ENCODE peak calls at places on chromosome 6, in four cellular contexts. T, P, G and Q are unnamed samples. For H3K4me1, the result is how much of the 10 kb centered on the place peaks cover.

GRCh38 chr6:111890981-111891380 is 17.7 kb upstream of the FYN start:
- DNase-seq in T (no peak), P (no peak), G (no peak), Q (no peak)

GRCh38 chr6:110329729-110330436 is 28.3 kb downstream of the METTL24 start:
- DNase-seq in T (peak), P (no peak), G (no peak), Q (no peak)

GRCh38 chr6:138494312-138494711 is 5.0 kb downstream of the NHSL1 start:
- DNase-seq in T (no peak), P (no peak), G (no peak), Q (no peak)

GRCh38 chr6:39298061-39298460 is 16.2 kb downstream of the KCNK17 start:
- DNase-seq in T (no peak), P (no peak), G (peak), Q (no peak)

GRCh38 chr6:42104807-42105713 is 37.4 kb downstream of the C6orf132 start:
- DNase-seq in T (peak), P (no peak), G (no peak), Q (no peak)

GRCh38 chr6:49003348-49003747 is 459.7 kb downstream of the MMUT start:
- DNase-seq in T (no peak), P (no peak), G (no peak), Q (no peak)

GRCh38 chr6:25229671-25230321 is 49.4 kb upstream of the CARMIL1 start:
- DNase-seq in T (no peak), P (no peak), G (no peak), Q (no peak)

GRCh38 chr6:98823428-98823827 is 10.9 kb upstream of the POU3F2 start:
- DNase-seq in T (no peak), P (no peak), G (no peak), Q (no peak)

GRCh38 chr6:125781307-125781868 is 9.4 kb upstream of the NCOA7 start:
- DNase-seq in T (no peak), P (no peak), G (no peak), Q (no peak)

GRCh38 chr6:27837636-27838512 is 74.3 kb downstream of the OR2B2 start:
- DNase-seq in T (peak), P (peak), G (peak), Q (peak)

GRCh38 chr6:69232506-69233194 is 564.2 kb downstream of the LMBRD1 start:
- DNase-seq in T (peak), P (peak), G (peak), Q (peak)

GRCh38 chr6:28816909-28817807 is 106.6 kb downstream of the TRIM27 start:
- DNase-seq in T (peak), P (no peak), G (no peak), Q (no peak)

GRCh38 chr6:147170269-147170668 is 33.9 kb upstream of the STXBP5 start:
- DNase-seq in T (no peak), P (no peak), G (no peak), Q (peak)

GRCh38 chr6:38080889-38081288 is 261.4 kb downstream of the ZFAND3 start:
- DNase-seq in T (no peak), P (no peak), G (no peak), Q (no peak)

GRCh38 chr6:87710090-87710489 is 8.1 kb upstream of the AKIRIN2 start:
- DNase-seq in T (no peak), P (no peak), G (no peak), Q (no peak)

GRCh38 chr6:79628466-79629288 is 2.5 kb upstream of the SH3BGRL2 start:
- DNase-seq in T (no peak), P (no peak), G (no peak), Q (no peak)

GRCh38 chr6:1239805-1240204 is 72.1 kb upstream of the FOXQ1 start:
- DNase-seq in T (peak), P (no peak), G (no peak), Q (no peak)

GRCh38 chr6:158828807-158829206 is 9.6 kb upstream of the EZR start:
- DNase-seq in T (peak), P (no peak), G (no peak), Q (no peak)

GRCh38 chr6:155434117-155434516 is 21.5 kb downstream of the NOX3 start:
- DNase-seq in T (no peak), P (no peak), G (no peak), Q (no peak)

GRCh38 chr6:163946437-163946836 is 531.9 kb downstream of the QKI start:
- DNase-seq in T (no peak), P (no peak), G (no peak), Q (no peak)

GRCh38 chr6:127177030-127177928 is 58.8 kb downstream of the RSPO3 start:
- DNase-seq in T (no peak), P (no peak), G (no peak), Q (no peak)

GRCh38 chr6:69771158-69771906 is 25.5 kb downstream of the LMBRD1 start:
- DNase-seq in T (no peak), P (no peak), G (no peak), Q (no peak)

GRCh38 chr6:148885920-148886845 is 139.4 kb downstream of the UST start:
- DNase-seq in T (peak), P (no peak), G (no peak), Q (no peak)

GRCh38 chr6:106608080-106608668 is 21.1 kb downstream of the RTN4IP1 start:
- DNase-seq in T (peak), P (no peak), G (no peak), Q (no peak)

GRCh38 chr6:138035070-138035469 is 72.1 kb downstream of the PERP start:
- DNase-seq in T (no peak), P (no peak), G (no peak), Q (peak)

GRCh38 chr6:37172991-37173572 is 3.1 kb downstream of the PIM1 start:
- DNase-seq in T (no peak), P (no peak), G (no peak), Q (no peak)

GRCh38 chr6:111985202-111985731 is 68.6 kb upstream of the CCN6 start:
- DNase-seq in T (peak), P (no peak), G (no peak), Q (no peak)

GRCh38 chr6:97059473-97059872 is 134.9 kb downstream of the KLHL32 start:
- DNase-seq in T (no peak), P (no peak), G (no peak), Q (no peak)

GRCh38 chr6:75933387-75933975 is 139.0 kb downstream of the IMPG1 start:
- DNase-seq in T (no peak), P (no peak), G (no peak), Q (no peak)

GRCh38 chr6:56642366-56643261 is at the start of gene DST:
- DNase-seq in T (no peak), P (no peak), G (no peak), Q (peak)
- H3K4me3 ChIP-seq in T (no peak), P (no peak), G (no peak), Q (peak)

GRCh38 chr6:73285674-73286283 is 22.8 kb upstream of the KHDC1 start:
- DNase-seq in T (no peak), P (no peak), G (no peak), Q (no peak)
- TF ChIP-seq CTCF in T (peak), P (peak), G (peak), Q (peak)

DNA sequence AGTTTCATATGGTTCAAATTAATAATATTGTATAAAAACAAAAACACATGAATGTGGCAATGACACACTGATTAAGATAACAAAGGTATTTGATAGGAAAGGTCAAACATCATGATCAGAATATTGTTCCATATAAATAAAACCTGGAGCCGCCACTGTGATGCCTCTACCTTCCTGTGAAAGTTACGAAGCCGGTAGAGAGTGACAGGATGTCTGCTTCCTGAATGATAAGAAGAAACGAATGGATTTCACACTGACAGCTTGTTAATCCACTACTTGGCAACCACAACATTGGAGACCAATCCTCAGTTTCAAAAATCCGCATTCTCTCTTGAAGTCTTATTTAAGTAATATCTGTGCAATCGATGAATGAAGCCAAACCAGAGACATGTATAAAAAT is 315.1 kb downstream of the HDGFL1 start:
- DNase-seq in T (no peak), P (no peak), G (no peak), Q (no peak)
- H3K4me1 ChIP-seq in T (under half), P (half or more), G (under half), Q (under half)

GRCh38 chr6:33631971-33632585 is 11.0 kb downstream of the ITPR3 start:
- DNase-seq in T (no peak), P (no peak), G (no peak), Q (no peak)

GRCh38 chr6:33633084-33633461 is 12.0 kb downstream of the ITPR3 start:
- DNase-seq in T (no peak), P (no peak), G (no peak), Q (no peak)

GRCh38 chr6:33634203-33634727 is 13.1 kb downstream of the ITPR3 start:
- DNase-seq in T (no peak), P (no peak), G (peak), Q (no peak)

GRCh38 chr6:33633462-33634158 is 12.5 kb downstream of the ITPR3 start:
- DNase-seq in T (peak), P (peak), G (peak), Q (no peak)

GRCh38 chr6:33632603-33633039 is 11.5 kb downstream of the ITPR3 start:
- DNase-seq in T (peak), P (no peak), G (peak), Q (no peak)
- H3K4me3 ChIP-seq in T (peak), P (no peak), G (peak), Q (no peak)

GRCh38 chr6:85017352-85017751 is 253.0 kb upstream of the TBX18 start:
- DNase-seq in T (no peak), P (no peak), G (no peak), Q (no peak)

GRCh38 chr6:85015396-85015990 is 251.1 kb upstream of the TBX18 start:
- DNase-seq in T (peak), P (peak), G (peak), Q (no peak)
- TF ChIP-seq CTCF in T (peak), P (peak), G (peak), Q (peak)